ENCODE peak calls at places on chromosomes 3 and 15, in ten cellular contexts. One of them, this sample, is unnamed.

GRCh38 chr15:89728254-89728653 is 22.8 kb downstream of the MESP1 start:
- DNase-seq in WTC11: no peak
- DNase-seq in body of pancreas: no peak
- DNase-seq in GM13977: no peak
- DNase-seq in glutamatergic neuron: no peak
- DNase-seq in DND-41: no peak
- DNase-seq in coronary artery: peak
- DNase-seq in CD4-positive, alpha-beta T cell: no peak
- DNase-seq in dorsolateral prefrontal cortex: no peak
- DNase-seq in tibial artery: no peak
- DNase-seq in this sample: no peak

GRCh38 chr15:41019174-41019573 is 65.9 kb downstream of the CHAC1 start:
- DNase-seq in coronary artery: no peak
- DNase-seq in glutamatergic neuron: no peak
- DNase-seq in dorsolateral prefrontal cortex: no peak
- DNase-seq in CD4-positive, alpha-beta T cell: no peak
- DNase-seq in WTC11: no peak
- DNase-seq in GM13977: no peak
- DNase-seq in DND-41: no peak
- DNase-seq in body of pancreas: no peak
- DNase-seq in tibial artery: no peak
- DNase-seq in this sample: no peak

GRCh38 chr3:119294889-119295769 is 946 bp downstream of the ARHGAP31 start:
- DNase-seq in GM13977: peak
- DNase-seq in body of pancreas: peak
- DNase-seq in tibial artery: no peak
- DNase-seq in glutamatergic neuron: peak
- DNase-seq in WTC11: peak
- DNase-seq in coronary artery: no peak
- DNase-seq in DND-41: peak
- DNase-seq in CD4-positive, alpha-beta T cell: peak
- DNase-seq in dorsolateral prefrontal cortex: no peak
- DNase-seq in this sample: peak

GRCh38 chr3:196774191-196774820 is 34.6 kb downstream of the PAK2 start:
- DNase-seq in body of pancreas: no peak
- DNase-seq in GM13977: no peak
- DNase-seq in CD4-positive, alpha-beta T cell: no peak
- DNase-seq in dorsolateral prefrontal cortex: no peak
- DNase-seq in coronary artery: no peak
- DNase-seq in tibial artery: no peak
- DNase-seq in glutamatergic neuron: no peak
- DNase-seq in DND-41: no peak
- DNase-seq in WTC11: no peak
- DNase-seq in this sample: no peak

GRCh38 chr3:112308151-112308911 is 14.3 kb upstream of the SLC9C1 start:
- DNase-seq in GM13977: no peak
- DNase-seq in glutamatergic neuron: no peak
- DNase-seq in coronary artery: no peak
- DNase-seq in tibial artery: no peak
- DNase-seq in CD4-positive, alpha-beta T cell: no peak
- DNase-seq in DND-41: no peak
- DNase-seq in body of pancreas: peak
- DNase-seq in WTC11: no peak
- DNase-seq in dorsolateral prefrontal cortex: no peak
- DNase-seq in this sample: peak

GRCh38 chr15:73617910-73618309 is 15.3 kb downstream of the NPTN start:
- DNase-seq in body of pancreas: no peak
- DNase-seq in CD4-positive, alpha-beta T cell: no peak
- DNase-seq in coronary artery: no peak
- DNase-seq in tibial artery: no peak
- DNase-seq in DND-41: no peak
- DNase-seq in WTC11: no peak
- DNase-seq in dorsolateral prefrontal cortex: no peak
- DNase-seq in glutamatergic neuron: no peak
- DNase-seq in GM13977: no peak
- DNase-seq in this sample: no peak

GRCh38 chr3:111568906-111569305 is 26.2 kb downstream of the ZBED2 start:
- DNase-seq in CD4-positive, alpha-beta T cell: no peak
- DNase-seq in dorsolateral prefrontal cortex: no peak
- DNase-seq in tibial artery: no peak
- DNase-seq in body of pancreas: no peak
- DNase-seq in DND-41: no peak
- DNase-seq in coronary artery: no peak
- DNase-seq in GM13977: no peak
- DNase-seq in glutamatergic neuron: no peak
- DNase-seq in WTC11: no peak
- DNase-seq in this sample: no peak

GRCh38 chr15:85771781-85772445 is 22.8 kb downstream of the KLHL25 start:
- DNase-seq in body of pancreas: no peak
- DNase-seq in dorsolateral prefrontal cortex: no peak
- DNase-seq in coronary artery: no peak
- DNase-seq in CD4-positive, alpha-beta T cell: no peak
- DNase-seq in DND-41: no peak
- DNase-seq in glutamatergic neuron: no peak
- DNase-seq in GM13977: no peak
- DNase-seq in tibial artery: peak
- DNase-seq in WTC11: no peak
- DNase-seq in this sample: no peak

DNA sequence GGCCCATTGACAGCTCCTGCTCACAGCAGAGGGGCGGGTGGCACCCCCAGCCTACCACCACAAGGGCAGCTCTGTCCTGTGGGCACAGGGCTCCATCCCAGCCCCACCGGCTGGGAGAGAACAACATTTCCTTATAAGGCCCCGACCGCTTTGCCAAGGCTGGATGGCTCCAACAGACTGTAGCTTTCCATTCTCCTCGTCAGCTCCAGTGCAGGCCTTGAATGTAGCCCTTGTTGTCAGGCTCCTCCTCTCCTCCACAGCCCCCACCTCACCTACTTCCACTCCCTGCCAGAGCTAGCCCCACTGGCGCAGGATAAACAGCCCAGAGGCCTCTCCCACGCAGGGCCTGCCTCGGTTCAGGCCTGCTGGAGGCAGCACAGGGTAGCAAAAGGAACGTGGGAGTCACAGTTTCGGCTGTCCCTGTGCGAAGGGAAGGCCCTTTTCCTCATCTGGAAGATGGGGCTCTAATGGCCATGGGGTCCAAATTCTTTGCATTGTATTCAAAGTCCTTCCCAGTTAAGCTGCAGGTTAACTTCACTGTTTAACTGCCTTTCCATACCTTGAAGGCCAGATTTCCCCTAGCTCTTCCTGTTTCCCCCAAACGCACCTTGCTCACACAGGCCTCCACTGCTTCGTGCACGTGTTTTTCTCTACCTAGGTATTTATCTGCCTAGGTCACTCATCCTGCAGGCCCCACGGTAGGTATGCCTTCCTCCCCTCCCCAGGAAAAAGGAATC is 101.6 kb upstream of the LPP start:
- DNase-seq in DND-41: peak
- DNase-seq in tibial artery: peak
- DNase-seq in WTC11: peak
- DNase-seq in GM13977: no peak
- DNase-seq in body of pancreas: peak
- DNase-seq in coronary artery: peak
- DNase-seq in CD4-positive, alpha-beta T cell: no peak
- DNase-seq in glutamatergic neuron: no peak
- DNase-seq in dorsolateral prefrontal cortex: peak
- DNase-seq in this sample: peak
- TF ChIP-seq CTCF in DND-41: peak
- TF ChIP-seq CTCF in tibial artery: peak
- TF ChIP-seq CTCF in WTC11: no peak
- TF ChIP-seq CTCF in GM13977: no peak
- TF ChIP-seq CTCF in body of pancreas: no peak
- TF ChIP-seq CTCF in coronary artery: peak
- TF ChIP-seq CTCF in CD4-positive, alpha-beta T cell: no peak
- TF ChIP-seq CTCF in glutamatergic neuron: no peak
- TF ChIP-seq CTCF in dorsolateral prefrontal cortex: peak
- TF ChIP-seq CTCF in this sample: peak

GRCh38 chr3:127846576-127846975 is 24.3 kb upstream of the MGLL start:
- DNase-seq in WTC11: no peak
- DNase-seq in GM13977: no peak
- DNase-seq in tibial artery: no peak
- DNase-seq in glutamatergic neuron: no peak
- DNase-seq in body of pancreas: no peak
- DNase-seq in dorsolateral prefrontal cortex: no peak
- DNase-seq in CD4-positive, alpha-beta T cell: no peak
- DNase-seq in DND-41: no peak
- DNase-seq in coronary artery: no peak
- DNase-seq in this sample: no peak

GRCh38 chr3:127847236-127847720 is 25.0 kb upstream of the MGLL start:
- DNase-seq in body of pancreas: no peak
- DNase-seq in tibial artery: no peak
- DNase-seq in dorsolateral prefrontal cortex: no peak
- DNase-seq in WTC11: no peak
- DNase-seq in glutamatergic neuron: no peak
- DNase-seq in DND-41: no peak
- DNase-seq in GM13977: no peak
- DNase-seq in coronary artery: no peak
- DNase-seq in CD4-positive, alpha-beta T cell: no peak
- DNase-seq in this sample: no peak

GRCh38 chr3:127851899-127852298 is 29.6 kb upstream of the MGLL start:
- DNase-seq in GM13977: no peak
- DNase-seq in CD4-positive, alpha-beta T cell: no peak
- DNase-seq in glutamatergic neuron: peak
- DNase-seq in dorsolateral prefrontal cortex: no peak
- DNase-seq in tibial artery: no peak
- DNase-seq in DND-41: no peak
- DNase-seq in WTC11: peak
- DNase-seq in coronary artery: no peak
- DNase-seq in body of pancreas: no peak
- DNase-seq in this sample: peak

GRCh38 chr3:127849368-127849767 is 27.1 kb upstream of the MGLL start:
- DNase-seq in coronary artery: no peak
- DNase-seq in glutamatergic neuron: peak
- DNase-seq in WTC11: peak
- DNase-seq in GM13977: no peak
- DNase-seq in CD4-positive, alpha-beta T cell: no peak
- DNase-seq in tibial artery: no peak
- DNase-seq in dorsolateral prefrontal cortex: no peak
- DNase-seq in body of pancreas: no peak
- DNase-seq in DND-41: no peak
- DNase-seq in this sample: no peak

GRCh38 chr3:127848131-127849129 is 26.1 kb upstream of the MGLL start:
- DNase-seq in dorsolateral prefrontal cortex: peak
- DNase-seq in WTC11: no peak
- DNase-seq in tibial artery: no peak
- DNase-seq in CD4-positive, alpha-beta T cell: no peak
- DNase-seq in coronary artery: no peak
- DNase-seq in GM13977: no peak
- DNase-seq in body of pancreas: no peak
- DNase-seq in glutamatergic neuron: no peak
- DNase-seq in DND-41: no peak
- DNase-seq in this sample: no peak
- TF ChIP-seq CTCF in dorsolateral prefrontal cortex: no peak
- TF ChIP-seq CTCF in WTC11: no peak
- TF ChIP-seq CTCF in tibial artery: no peak
- TF ChIP-seq CTCF in CD4-positive, alpha-beta T cell: no peak
- TF ChIP-seq CTCF in coronary artery: no peak
- TF ChIP-seq CTCF in GM13977: no peak
- TF ChIP-seq CTCF in body of pancreas: no peak
- TF ChIP-seq CTCF in glutamatergic neuron: no peak
- TF ChIP-seq CTCF in DND-41: no peak
- TF ChIP-seq CTCF in this sample: no peak

GRCh38 chr15:64633332-64633731 is 142.1 kb downstream of the RBPMS2 start:
- DNase-seq in dorsolateral prefrontal cortex: no peak
- DNase-seq in WTC11: no peak
- DNase-seq in body of pancreas: no peak
- DNase-seq in tibial artery: no peak
- DNase-seq in coronary artery: no peak
- DNase-seq in GM13977: no peak
- DNase-seq in DND-41: no peak
- DNase-seq in CD4-positive, alpha-beta T cell: no peak
- DNase-seq in glutamatergic neuron: no peak
- DNase-seq in this sample: no peak

GRCh38 chr15:64634020-64634419 is 141.4 kb downstream of the RBPMS2 start:
- DNase-seq in tibial artery: no peak
- DNase-seq in dorsolateral prefrontal cortex: no peak
- DNase-seq in GM13977: peak
- DNase-seq in WTC11: no peak
- DNase-seq in DND-41: peak
- DNase-seq in coronary artery: no peak
- DNase-seq in CD4-positive, alpha-beta T cell: peak
- DNase-seq in glutamatergic neuron: no peak
- DNase-seq in body of pancreas: no peak
- DNase-seq in this sample: peak

GRCh38 chr15:64636101-64636500 is 139.3 kb downstream of the RBPMS2 start:
- DNase-seq in dorsolateral prefrontal cortex: no peak
- DNase-seq in DND-41: no peak
- DNase-seq in glutamatergic neuron: no peak
- DNase-seq in CD4-positive, alpha-beta T cell: no peak
- DNase-seq in coronary artery: no peak
- DNase-seq in body of pancreas: no peak
- DNase-seq in tibial artery: no peak
- DNase-seq in WTC11: no peak
- DNase-seq in GM13977: no peak
- DNase-seq in this sample: no peak

GRCh38 chr15:64635486-64635815 is 139.9 kb downstream of the RBPMS2 start:
- DNase-seq in DND-41: no peak
- DNase-seq in CD4-positive, alpha-beta T cell: no peak
- DNase-seq in WTC11: no peak
- DNase-seq in GM13977: no peak
- DNase-seq in tibial artery: no peak
- DNase-seq in glutamatergic neuron: no peak
- DNase-seq in coronary artery: no peak
- DNase-seq in dorsolateral prefrontal cortex: no peak
- DNase-seq in body of pancreas: peak
- DNase-seq in this sample: peak

DNA sequence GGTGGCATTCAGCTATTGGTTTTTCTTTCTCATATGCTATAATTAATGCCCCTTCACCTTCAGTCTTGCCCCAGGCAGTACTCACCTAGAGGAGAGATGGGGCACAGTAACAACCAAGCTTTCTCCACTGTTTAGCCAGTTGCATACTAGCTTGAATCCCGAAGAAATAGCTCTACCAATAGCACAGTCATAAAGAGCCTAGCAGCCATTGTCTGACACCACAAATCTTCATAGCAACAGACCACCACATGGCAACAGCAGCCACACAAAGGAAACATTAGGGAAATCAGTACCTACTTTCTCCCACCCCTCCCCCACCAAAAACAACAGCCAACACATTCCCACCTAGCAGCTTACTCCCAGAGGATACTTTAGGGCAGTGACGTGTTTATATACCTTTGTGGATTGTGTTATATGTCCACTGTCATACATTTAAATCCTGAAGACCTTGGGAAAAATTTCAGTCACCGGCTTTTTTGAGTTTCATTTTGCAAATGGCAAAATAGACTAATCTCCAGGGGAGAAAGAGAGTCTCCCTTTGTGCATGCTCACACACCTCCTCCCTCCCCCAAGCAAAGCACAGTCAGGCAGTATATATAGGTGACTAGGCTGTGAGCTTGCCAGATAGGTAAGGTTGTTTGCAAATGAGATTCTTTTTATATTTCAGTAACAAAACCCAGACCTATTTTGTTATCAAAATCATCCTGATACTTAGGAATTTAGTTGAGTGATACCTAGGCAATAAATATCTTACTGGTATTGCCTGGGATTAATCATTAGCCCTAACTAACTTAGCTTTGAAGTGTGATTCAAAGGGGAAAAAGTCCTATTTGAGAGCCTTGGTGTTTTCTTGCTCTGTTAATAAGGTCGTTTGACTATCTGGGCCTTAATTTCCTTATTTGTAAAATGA is 140.6 kb downstream of the RBPMS2 start:
- DNase-seq in glutamatergic neuron: peak
- DNase-seq in GM13977: no peak
- DNase-seq in CD4-positive, alpha-beta T cell: no peak
- DNase-seq in tibial artery: no peak
- DNase-seq in dorsolateral prefrontal cortex: no peak
- DNase-seq in coronary artery: no peak
- DNase-seq in DND-41: peak
- DNase-seq in body of pancreas: no peak
- DNase-seq in WTC11: peak
- DNase-seq in this sample: peak
- TF ChIP-seq CTCF in glutamatergic neuron: no peak
- TF ChIP-seq CTCF in GM13977: no peak
- TF ChIP-seq CTCF in CD4-positive, alpha-beta T cell: no peak
- TF ChIP-seq CTCF in tibial artery: no peak
- TF ChIP-seq CTCF in dorsolateral prefrontal cortex: no peak
- TF ChIP-seq CTCF in coronary artery: no peak
- TF ChIP-seq CTCF in DND-41: no peak
- TF ChIP-seq CTCF in body of pancreas: no peak
- TF ChIP-seq CTCF in WTC11: no peak
- TF ChIP-seq CTCF in this sample: no peak

GRCh38 chr3:52197842-52198625 is at the start of gene ALAS1:
- DNase-seq in tibial artery: peak
- DNase-seq in DND-41: peak
- DNase-seq in dorsolateral prefrontal cortex: peak
- DNase-seq in CD4-positive, alpha-beta T cell: peak
- DNase-seq in coronary artery: peak
- DNase-seq in WTC11: peak
- DNase-seq in body of pancreas: peak
- DNase-seq in GM13977: peak
- DNase-seq in glutamatergic neuron: peak
- DNase-seq in this sample: peak
- TF ChIP-seq CTCF in tibial artery: peak
- TF ChIP-seq CTCF in DND-41: peak
- TF ChIP-seq CTCF in dorsolateral prefrontal cortex: peak
- TF ChIP-seq CTCF in CD4-positive, alpha-beta T cell: no peak
- TF ChIP-seq CTCF in coronary artery: no peak
- TF ChIP-seq CTCF in WTC11: no peak
- TF ChIP-seq CTCF in body of pancreas: no peak
- TF ChIP-seq CTCF in GM13977: no peak
- TF ChIP-seq CTCF in glutamatergic neuron: peak
- TF ChIP-seq CTCF in this sample: peak

This sample was measured in neural progenitor cell.